ENCODE peak calls at places on chromosomes 4 and X, in four cellular contexts. S, P, H and X are unnamed samples. For H3K27me3, the result is how much of the 10 kb centered on the place peaks cover.

GRCh38 chrX:11398139-11398538 is 104.9 kb downstream of the AMELX start:
- DNase-seq in S (no peak), P (no peak), H (no peak), X (no peak)

GRCh38 chr4:134935320-134935719 is 733.7 kb upstream of the PABPC4L start:
- DNase-seq in S (no peak), P (no peak), H (peak), X (no peak)

GRCh38 chr4:1416051-1416947 is 10.1 kb upstream of the NKX1-1 start:
- DNase-seq in S (no peak), P (peak), H (no peak), X (no peak)

GRCh38 chrX:40167240-40168182 is 69.8 kb upstream of the BCOR start:
- DNase-seq in S (no peak), P (peak), H (no peak), X (no peak)

GRCh38 chrX:13128104-13128503 is 83.7 kb upstream of the FAM9C start:
- DNase-seq in S (no peak), P (no peak), H (peak), X (no peak)

GRCh38 chr4:115711575-115711974 is 598.2 kb upstream of the NDST4 start:
- DNase-seq in S (no peak), P (no peak), H (no peak), X (no peak)

GRCh38 chrX:155027509-155028066 is 944 bp downstream of the FUNDC2 start:
- DNase-seq in S (no peak), P (no peak), H (peak), X (no peak)

GRCh38 chr4:156906325-156906724 is 65.3 kb downstream of the PDGFC start:
- DNase-seq in S (no peak), P (no peak), H (no peak), X (no peak)

GRCh38 chr4:157221426-157221894 is 932 bp downstream of the GRIA2 start:
- DNase-seq in S (no peak), P (peak), H (no peak), X (no peak)

GRCh38 chr4:157423526-157424020 is 203.0 kb downstream of the GRIA2 start:
- DNase-seq in S (no peak), P (no peak), H (no peak), X (no peak)

GRCh38 chrX:140123446-140123845 is 158.1 kb upstream of the CXorf66 start:
- DNase-seq in S (no peak), P (no peak), H (no peak), X (no peak)

GRCh38 chr4:119683518-119683917 is 54.9 kb upstream of the PDE5A start:
- DNase-seq in S (no peak), P (no peak), H (peak), X (peak)

GRCh38 chrX:39613508-39613921 is 484.2 kb downstream of the BCOR start:
- DNase-seq in S (peak), P (peak), H (no peak), X (no peak)

GRCh38 chr4:16029329-16029728 is 54.5 kb downstream of the PROM1 start:
- DNase-seq in S (no peak), P (no peak), H (peak), X (peak)

GRCh38 chrX:68832101-68832416 is 3.2 kb downstream of the EFNB1 start:
- DNase-seq in S (peak), P (peak), H (peak), X (peak)

GRCh38 chr4:156956947-156957346 is 14.7 kb downstream of the PDGFC start:
- DNase-seq in S (no peak), P (no peak), H (no peak), X (no peak)

GRCh38 chr4:180455226-180455625 is 1788.0 kb upstream of the TENM3 start:
- DNase-seq in S (no peak), P (no peak), H (no peak), X (no peak)

GRCh38 chr4:28636971-28637370 is 1776.3 kb downstream of the STIM2 start:
- DNase-seq in S (no peak), P (no peak), H (no peak), X (peak)

GRCh38 chrX:64202808-64203320 is 2.6 kb downstream of the AMER1 start:
- DNase-seq in S (no peak), P (no peak), H (no peak), X (no peak)

GRCh38 chrX:15915959-15916703 is 61.5 kb upstream of the AP1S2 start:
- DNase-seq in S (no peak), P (no peak), H (no peak), X (no peak)

GRCh38 chrX:56569378-56570061 is 6.1 kb downstream of the UBQLN2 start:
- DNase-seq in S (no peak), P (no peak), H (no peak), X (no peak)

GRCh38 chr4:41590591-41590990 is 52.6 kb downstream of the LIMCH1 start:
- DNase-seq in S (no peak), P (no peak), H (no peak), X (no peak)

GRCh38 chr4:152503606-152504290 is 32.1 kb downstream of the FBXW7 start:
- DNase-seq in S (no peak), P (no peak), H (no peak), X (no peak)

GRCh38 chr4:35559559-35560365 is 684.6 kb downstream of the ARAP2 start:
- DNase-seq in S (no peak), P (no peak), H (no peak), X (no peak)

GRCh38 chrX:19005909-19006308 is 22.0 kb upstream of the PHKA2 start:
- DNase-seq in S (no peak), P (no peak), H (no peak), X (no peak)

GRCh38 chr4:121155893-121156292 is 8.2 kb downstream of the TNIP3 start:
- DNase-seq in S (no peak), P (no peak), H (peak), X (peak)

GRCh38 chr4:101643201-101643600 is 147.3 kb upstream of the BANK1 start:
- DNase-seq in S (no peak), P (no peak), H (no peak), X (no peak)

GRCh38 chr4:88880501-88881226 is 176.3 kb downstream of the FAM13A start:
- DNase-seq in S (no peak), P (no peak), H (no peak), X (no peak)

GRCh38 chr4:88878624-88879023 is 178.4 kb downstream of the FAM13A start:
- DNase-seq in S (no peak), P (no peak), H (no peak), X (no peak)

GRCh38 chr4:88880001-88880400 is 177.0 kb downstream of the FAM13A start:
- DNase-seq in S (no peak), P (no peak), H (no peak), X (no peak)

DNA sequence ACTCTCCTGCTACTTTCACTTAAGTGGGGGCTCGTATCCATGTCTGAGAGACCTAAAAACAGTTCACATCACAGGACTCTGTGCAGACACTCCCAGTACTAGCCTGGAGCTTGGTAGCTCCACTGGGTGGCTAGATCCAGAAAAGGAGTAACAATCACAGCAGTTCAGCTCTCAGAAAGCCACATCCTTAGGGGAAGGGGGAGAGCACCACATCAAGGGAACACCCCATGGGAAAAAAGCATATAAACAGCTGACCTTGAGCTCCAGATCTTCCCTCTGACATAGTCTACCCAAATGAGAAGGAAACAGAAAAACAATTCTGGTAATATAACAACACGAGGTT is 175.8 kb downstream of the FAM13A start:
- DNase-seq in S (no peak), P (no peak), H (no peak), X (no peak)
- H3K27ac ChIP-seq in S (peak), P (no peak), H (no peak), X (no peak)

DNA sequence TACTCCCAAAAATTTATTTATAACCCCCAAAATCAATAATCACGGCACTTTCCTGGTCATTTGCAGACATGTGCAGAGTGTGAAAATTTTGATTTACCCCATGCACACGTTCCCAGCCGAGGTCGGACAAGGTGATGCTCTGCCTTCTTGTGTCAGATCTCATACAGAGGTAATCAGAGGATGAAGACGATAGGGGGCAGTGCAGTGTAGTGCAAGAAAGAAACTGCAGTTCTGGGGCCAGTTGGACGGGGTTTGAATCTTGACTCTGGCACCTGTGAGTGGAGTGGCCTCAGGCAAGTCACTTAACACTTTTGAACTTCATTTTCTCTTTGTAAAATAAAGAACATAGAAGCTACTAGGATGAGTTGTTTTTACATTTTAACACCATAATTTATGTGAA is 88.4 kb downstream of the FRMPD3 start:
- DNase-seq in S (no peak), P (no peak), H (peak), X (no peak)
- TF ChIP-seq CTCF in S (peak), P (no peak), H (peak), X (peak)

GRCh38 chr4:57044996-57045395 is 65.2 kb downstream of the IGFBP7 start:
- DNase-seq in S (no peak), P (no peak), H (no peak), X (no peak)
- H3K27me3 ChIP-seq in S (under half), P (under half), H (under half), X (under half)

DNA sequence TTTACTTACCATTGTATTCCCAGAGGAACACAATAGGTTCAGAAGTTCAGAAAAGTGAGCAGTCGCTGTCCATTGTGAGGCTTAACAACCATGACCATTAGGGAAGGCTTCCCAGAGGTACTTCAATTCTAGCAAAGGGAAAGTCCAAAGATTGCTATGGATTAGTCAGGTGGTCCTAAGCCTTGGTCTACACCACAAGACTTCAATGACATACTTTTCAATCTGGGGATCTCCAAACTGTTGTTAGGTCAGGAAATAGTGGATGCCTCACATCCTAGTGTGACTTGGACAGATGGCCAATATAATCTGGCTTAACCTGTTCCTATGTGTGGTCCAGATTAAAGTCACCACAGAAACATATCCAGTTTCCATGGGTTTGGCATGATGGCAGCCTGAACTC is 118.0 kb downstream of the SPCS3 start:
- DNase-seq in S (no peak), P (no peak), H (no peak), X (no peak)
- H3K27ac ChIP-seq in S (no peak), P (no peak), H (no peak), X (no peak)